ENCODE peak calls at places on chromosomes 2 and 18, in ten cellular contexts. Y is tibial nerve, I is GM23338, K is mammary epithelial cell, A is astrocyte, T is tibial artery, F is heart left ventricle, G is OCI-LY7, S is fibroblast of lung, L is endodermal cell. X is an unnamed sample.

GRCh38 chr18:44781890-44782289 is 101.2 kb downstream of the SETBP1 start:
- DNase-seq in L (no peak), A (peak), G (no peak), T (no peak), Y (no peak), S (peak), I (no peak), K (peak), F (no peak), X (no peak)

GRCh38 chr2:189217546-189217945 is 38.0 kb upstream of the COL5A2 start:
- DNase-seq in S (peak), I (peak), G (no peak), Y (no peak), T (no peak), K (no peak), A (peak), F (no peak), L (peak), X (no peak)

GRCh38 chr18:36389027-36389426 is 91.5 kb downstream of the FHOD3 start:
- DNase-seq in A (no peak), F (no peak), S (no peak), K (no peak), T (no peak), Y (no peak), G (no peak), L (no peak), I (no peak), X (no peak)

GRCh38 chr2:122061206-122061605 is 305.8 kb downstream of the TSN start:
- DNase-seq in L (peak), Y (no peak), S (no peak), G (no peak), T (no peak), K (no peak), I (no peak), F (no peak), A (no peak), X (no peak)

GRCh38 chr18:58043452-58044369 is at the start of gene NEDD4L:
- DNase-seq in F (peak), G (peak), K (peak), Y (peak), I (peak), S (peak), T (peak), L (peak), A (peak), X (peak)

GRCh38 chr2:111638274-111638877 is 245.6 kb downstream of the ANAPC1 start:
- DNase-seq in K (no peak), Y (no peak), F (no peak), T (no peak), A (no peak), S (no peak), I (no peak), G (no peak), L (no peak), X (no peak)

GRCh38 chr2:32798841-32799240 is 147.9 kb upstream of the LTBP1 start:
- DNase-seq in G (no peak), T (no peak), I (no peak), K (no peak), S (peak), A (peak), F (no peak), L (no peak), Y (no peak), X (no peak)

GRCh38 chr2:226478121-226478809 is 321.4 kb downstream of the IRS1 start:
- DNase-seq in G (no peak), I (peak), K (peak), L (peak), A (peak), F (peak), Y (peak), S (peak), T (peak), X (no peak)

GRCh38 chr2:101162561-101163330 is 11.6 kb upstream of the TBC1D8 start:
- DNase-seq in Y (no peak), S (no peak), K (no peak), L (peak), A (no peak), I (peak), F (no peak), T (no peak), G (no peak), X (no peak)

GRCh38 chr2:19021100-19021476 is 337.3 kb downstream of the OSR1 start:
- DNase-seq in T (no peak), S (peak), Y (no peak), G (no peak), K (peak), A (peak), I (no peak), L (no peak), F (no peak), X (no peak)

GRCh38 chr2:17195016-17195415 is 323.2 kb downstream of the RAD51AP2 start:
- DNase-seq in G (no peak), A (peak), T (no peak), F (no peak), S (peak), K (no peak), Y (no peak), I (no peak), L (no peak), X (no peak)

GRCh38 chr2:66547887-66548286 is 113.0 kb downstream of the MEIS1 start:
- DNase-seq in A (no peak), L (no peak), G (no peak), I (no peak), S (no peak), T (no peak), Y (no peak), F (no peak), K (no peak), X (no peak)

GRCh38 chr2:54665436-54665856 is 58.0 kb upstream of the EML6 start:
- DNase-seq in A (no peak), G (peak), T (no peak), Y (no peak), S (peak), L (peak), K (no peak), I (peak), F (no peak), X (no peak)

GRCh38 chr2:210475726-210476125 is 833 bp downstream of the LANCL1 start:
- DNase-seq in F (no peak), S (peak), A (no peak), K (no peak), G (no peak), L (no peak), T (no peak), I (no peak), Y (no peak), X (no peak)

GRCh38 chr18:50638623-50639398 is 78.9 kb downstream of the MAPK4 start:
- DNase-seq in A (no peak), F (no peak), K (no peak), S (no peak), T (peak), G (no peak), Y (no peak), L (peak), I (peak), X (no peak)

GRCh38 chr2:166170356-166170755 is 42.5 kb upstream of the SCN1A start:
- DNase-seq in L (no peak), I (no peak), T (no peak), Y (no peak), K (peak), F (no peak), S (peak), A (peak), G (no peak), X (no peak)

GRCh38 chr2:33728106-33728505 is 129.0 kb upstream of the FAM98A start:
- DNase-seq in F (no peak), I (no peak), A (no peak), S (no peak), L (no peak), K (no peak), T (no peak), G (no peak), Y (no peak), X (no peak)

GRCh38 chr18:68564961-68565360 is 149.9 kb downstream of the TMX3 start:
- DNase-seq in Y (no peak), G (no peak), L (no peak), I (peak), F (no peak), A (peak), S (peak), K (no peak), T (no peak), X (no peak)

GRCh38 chr2:77746780-77747179 is 224.6 kb upstream of the LRRTM4 start:
- DNase-seq in L (no peak), A (no peak), G (no peak), S (no peak), Y (no peak), I (no peak), F (no peak), K (no peak), T (no peak), X (no peak)

GRCh38 chr2:182047544-182047943 is 61.9 kb downstream of the PPP1R1C start:
- DNase-seq in S (no peak), I (no peak), K (peak), L (no peak), T (no peak), G (no peak), A (no peak), Y (no peak), F (no peak), X (no peak)

GRCh38 chr18:80252136-80252535 is 4.8 kb upstream of the PARD6G start:
- DNase-seq in L (no peak), S (peak), F (no peak), T (no peak), I (no peak), A (peak), G (no peak), K (peak), Y (no peak), X (no peak)

GRCh38 chr2:151111599-151112278 is 149.9 kb downstream of the RBM43 start:
- DNase-seq in Y (no peak), I (peak), F (no peak), K (peak), L (peak), A (peak), T (no peak), G (no peak), S (peak), X (no peak)

GRCh38 chr2:158221055-158222021 is 119.7 kb downstream of the UPP2 start:
- DNase-seq in I (no peak), F (no peak), Y (no peak), L (no peak), S (no peak), A (no peak), G (no peak), T (no peak), K (no peak), X (no peak)

GRCh38 chr2:110783474-110783873 is 51.1 kb downstream of the ACOXL start:
- DNase-seq in S (no peak), A (no peak), G (no peak), F (no peak), K (no peak), Y (no peak), T (no peak), I (no peak), L (no peak), X (no peak)

GRCh38 chr2:222423632-222424280 is 587 bp upstream of the SGPP2 start:
- DNase-seq in S (peak), G (no peak), I (peak), A (no peak), F (no peak), T (no peak), Y (no peak), L (no peak), K (peak), X (peak)

GRCh38 chr2:112706170-112706664 is 14.6 kb upstream of the NT5DC4 start:
- DNase-seq in T (no peak), Y (no peak), S (peak), A (peak), F (no peak), I (no peak), K (peak), L (no peak), G (no peak), X (peak)

GRCh38 chr2:75716406-75716805 is 5.7 kb upstream of the GCFC2 start:
- DNase-seq in A (no peak), T (no peak), L (no peak), I (no peak), F (no peak), K (no peak), G (no peak), S (no peak), Y (no peak), X (no peak)

GRCh38 chr2:158676696-158677095 is 118.4 kb upstream of the DAPL1 start:
- DNase-seq in A (no peak), I (no peak), G (no peak), S (no peak), F (peak), Y (no peak), L (no peak), K (no peak), T (no peak), X (no peak)

GRCh38 chr2:96913398-96914202 is 43.7 kb upstream of the SEMA4C start:
- DNase-seq in L (no peak), Y (no peak), F (peak), S (no peak), K (no peak), I (no peak), A (no peak), G (no peak), T (no peak), X (peak)
- H3K27ac ChIP-seq in L (no peak), Y (no peak), F (peak), S (no peak), K (no peak), I (no peak), A (no peak), G (no peak), T (no peak), X (peak)

GRCh38 chr2:236015171-236015570 is 153.0 kb downstream of the GBX2 start:
- DNase-seq in T (no peak), Y (no peak), L (peak), S (no peak), F (no peak), A (no peak), G (no peak), K (no peak), I (peak), X (no peak)
- H3K4me3 ChIP-seq in T (no peak), Y (no peak), L (no peak), S (no peak), F (no peak), A (no peak), G (no peak), K (no peak), I (no peak), X (no peak)

GRCh38 chr2:192265751-192266150 is 71.0 kb upstream of the TMEFF2 start:
- DNase-seq in A (peak), I (no peak), T (no peak), F (no peak), G (no peak), K (no peak), Y (no peak), S (peak), L (no peak), X (no peak)

GRCh38 chr2:192267484-192267883 is 72.8 kb upstream of the TMEFF2 start:
- DNase-seq in L (no peak), K (peak), G (no peak), A (peak), Y (no peak), I (no peak), F (no peak), T (no peak), S (peak), X (no peak)
- H3K27ac ChIP-seq in L (no peak), K (peak), G (no peak), A (peak), Y (no peak), I (no peak), F (no peak), T (no peak), S (peak), X (no peak)

DNA sequence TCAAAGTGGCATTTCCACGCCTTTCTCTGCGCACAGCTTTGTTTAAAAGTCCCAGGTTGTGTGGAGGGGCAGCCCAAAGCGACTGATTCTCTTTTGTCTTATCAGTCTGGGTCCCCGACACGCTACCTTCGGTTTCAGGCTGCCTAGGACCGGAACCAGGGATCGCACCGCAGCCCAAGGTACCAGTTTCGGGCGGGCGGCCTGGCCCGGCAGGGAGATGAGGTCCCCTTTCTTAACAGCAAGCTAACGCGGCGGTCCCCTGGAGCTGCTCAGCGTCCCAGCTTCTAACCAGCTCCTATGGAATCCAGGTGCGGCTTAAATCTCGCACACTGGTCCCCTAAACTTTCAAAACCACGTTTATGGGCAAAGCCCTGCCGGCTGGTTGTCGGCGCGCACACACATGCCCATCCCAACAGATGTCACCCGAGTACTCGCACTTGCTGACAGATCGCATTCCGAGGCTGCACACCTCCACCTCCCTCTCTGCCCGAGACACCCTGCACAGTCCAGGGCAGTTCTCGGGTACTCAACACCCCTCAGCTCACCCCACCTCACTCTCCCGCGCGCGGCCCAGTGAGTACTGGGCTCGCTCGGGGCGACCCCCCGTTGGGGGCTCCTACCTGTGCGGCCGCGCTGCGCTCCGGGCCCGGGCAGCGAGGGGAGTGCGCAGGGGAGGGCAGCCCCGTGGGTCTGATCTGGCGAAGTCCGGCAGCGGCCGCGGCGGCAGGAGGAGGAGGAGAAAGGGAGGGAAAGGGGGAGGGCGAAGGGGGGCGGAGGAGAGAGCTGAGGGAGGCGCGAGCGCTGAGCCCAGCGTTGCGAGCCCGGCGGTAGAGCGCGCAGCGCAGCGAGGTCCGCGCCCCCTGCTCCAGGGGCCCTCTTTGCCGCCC is at the start of gene EFEMP1:
- DNase-seq in S (peak), G (no peak), L (peak), T (peak), I (peak), K (peak), A (peak), Y (peak), F (peak), X (no peak)
- H3K4me3 ChIP-seq in S (peak), G (no peak), L (peak), T (peak), I (peak), K (peak), A (peak), Y (peak), F (peak), X (no peak)

GRCh38 chr2:196635156-196635555 is 4.4 kb upstream of the CCDC150 start:
- DNase-seq in L (no peak), A (peak), I (no peak), S (peak), K (no peak), G (no peak), T (no peak), F (no peak), Y (no peak), X (no peak)

DNA sequence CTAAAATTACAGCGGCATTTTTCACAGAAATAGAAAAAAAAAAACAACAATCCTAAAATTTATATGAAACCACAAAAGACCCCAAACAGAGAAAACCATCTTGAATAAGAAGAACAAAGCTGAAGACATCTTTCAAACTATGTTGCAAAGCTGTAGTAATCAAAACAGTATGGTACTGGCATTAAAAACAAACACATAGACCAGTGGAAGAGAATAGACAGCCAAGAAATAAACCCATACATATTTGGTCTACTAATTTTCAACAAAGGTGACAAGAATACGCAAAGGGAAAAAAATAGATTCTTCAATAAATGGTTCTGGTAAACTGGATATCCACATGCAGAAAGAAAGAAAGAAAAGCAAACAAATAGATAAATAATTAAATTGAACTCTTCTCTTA is 9.0 kb upstream of the CCDC150 start:
- DNase-seq in G (no peak), S (no peak), F (no peak), A (no peak), I (no peak), T (no peak), K (no peak), Y (no peak), L (no peak), X (no peak)
- H3K27ac ChIP-seq in G (no peak), S (no peak), F (no peak), A (no peak), I (no peak), T (no peak), K (no peak), Y (no peak), L (no peak), X (no peak)

GRCh38 chr2:231613054-231613654 is 20.5 kb downstream of the TEX44 start:
- DNase-seq in G (peak), Y (no peak), L (no peak), I (no peak), K (no peak), S (no peak), A (no peak), F (peak), T (peak), X (no peak)
- H3K4me3 ChIP-seq in G (peak), Y (peak), L (peak), I (peak), K (no peak), S (no peak), A (no peak), F (peak), T (peak), X (peak)

DNA sequence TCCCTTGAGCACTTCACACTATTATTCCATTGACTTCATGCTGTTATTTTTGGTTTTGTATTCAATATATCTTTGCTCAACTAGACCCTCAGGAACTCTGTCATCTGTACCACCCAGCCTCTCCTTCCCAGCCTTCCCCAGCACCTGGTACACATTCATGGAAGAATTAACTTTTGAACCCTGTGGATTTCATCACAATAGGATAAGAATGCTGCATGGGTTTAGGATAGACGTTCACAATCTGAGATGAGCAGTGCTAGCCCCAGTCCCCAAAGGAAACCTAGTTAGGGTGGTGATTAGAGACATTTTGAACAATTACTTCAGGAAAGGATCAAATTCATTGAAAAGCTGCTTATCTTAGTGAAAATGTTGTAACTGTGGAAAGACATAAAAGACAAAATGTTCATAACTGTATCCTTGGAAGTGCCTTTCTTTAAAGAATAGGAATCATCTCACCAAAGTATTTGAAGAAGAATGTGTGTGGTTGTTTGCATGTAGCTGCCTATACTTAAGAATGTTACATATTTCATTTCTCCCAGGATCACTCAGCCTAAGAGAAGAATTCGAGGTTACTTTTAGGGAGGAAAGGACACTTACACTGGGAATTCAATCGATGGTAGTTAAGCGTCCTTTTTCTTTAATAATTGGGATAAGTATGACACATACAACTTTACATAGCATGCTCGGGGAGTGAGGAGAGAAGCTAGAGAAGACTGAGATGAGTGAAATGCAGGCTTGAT is 21.8 kb upstream of the CYP1B1 start:
- DNase-seq in G (no peak), K (peak), L (no peak), F (no peak), I (no peak), S (peak), T (no peak), Y (no peak), A (peak), X (no peak)
- H3K27ac ChIP-seq in G (no peak), K (peak), L (no peak), F (peak), I (no peak), S (peak), T (no peak), Y (peak), A (peak), X (no peak)

GRCh38 chr2:147845608-147846002 is 776 bp downstream of the ACVR2A start:
- DNase-seq in A (peak), K (peak), G (no peak), F (no peak), S (peak), T (no peak), I (no peak), Y (no peak), L (no peak), X (no peak)
- H3K4me3 ChIP-seq in A (peak), K (peak), G (peak), F (peak), S (peak), T (peak), I (peak), Y (peak), L (peak), X (peak)

X was measured in effector memory CD4-positive, alpha-beta T cell.